ENCODE peak calls at places on chromosomes 6 and 20, in six cellular contexts. O is activated T-cell treated with anti-CD3 and anti-CD28 coated beads for 1 hour, T is nephron progenitor cell, L is neural crest cell, H is neuronal stem cell, N is AG10803. X is an unnamed sample.

GRCh38 chr6:2133718-2134310 is 111.6 kb downstream of the GMDS start:
- DNase-seq in O (no peak), T (no peak), L (no peak), H (no peak), N (no peak), X (no peak)

GRCh38 chr6:110635096-110635495 is 158.7 kb upstream of the SLC22A16 start:
- DNase-seq in O (no peak), T (no peak), L (no peak), H (no peak), N (no peak), X (no peak)

GRCh38 chr6:84118191-84118590 is 84.6 kb downstream of the MRAP2 start:
- DNase-seq in O (no peak), T (no peak), L (no peak), H (no peak), N (no peak), X (no peak)

GRCh38 chr6:45323656-45324224 is 4.4 kb upstream of the RUNX2 start:
- DNase-seq in O (no peak), T (no peak), L (no peak), H (no peak), N (no peak), X (no peak)

GRCh38 chr6:132768051-132768517 is 10.4 kb upstream of the VNN2 start:
- DNase-seq in O (no peak), T (peak), L (peak), H (peak), N (no peak), X (peak)

GRCh38 chr20:43191946-43192847 is 2.5 kb upstream of the PTPRT start:
- DNase-seq in O (no peak), T (peak), L (peak), H (no peak), N (no peak), X (no peak)

GRCh38 chr20:52888096-52888495 is 84.1 kb upstream of the TSHZ2 start:
- DNase-seq in O (no peak), T (no peak), L (no peak), H (no peak), N (no peak), X (no peak)

GRCh38 chr6:52155791-52156576 is 30.2 kb upstream of the IL17A start:
- DNase-seq in O (no peak), T (no peak), L (no peak), H (no peak), N (peak), X (no peak)

GRCh38 chr6:110233769-110234374 is 53.6 kb downstream of the CDC40 start:
- DNase-seq in O (no peak), T (no peak), L (no peak), H (no peak), N (peak), X (no peak)

GRCh38 chr6:144285548-144285797 is 338 bp downstream of the UTRN start:
- DNase-seq in O (no peak), T (no peak), L (no peak), H (no peak), N (no peak), X (no peak)

GRCh38 chr6:7528565-7528964 is 12.9 kb upstream of the DSP start:
- DNase-seq in O (no peak), T (no peak), L (no peak), H (no peak), N (peak), X (no peak)

GRCh38 chr6:100554228-100554627 is 89.5 kb upstream of the SIM1 start:
- DNase-seq in O (no peak), T (no peak), L (no peak), H (no peak), N (no peak), X (no peak)

X was measured in upper lobe of right lung.